ENCODE peak calls at places on chromosomes 3 and 15, in ten cellular contexts. One of them, this sample, is unnamed.
A peak's percentile ranks its signal among the peaks of the same experiment; 100 is the strongest.

GRCh38 chr3:169641167-169641566 is 22.3 kb downstream of the MECOM start:
- DNase-seq in activated CD4-positive, alpha-beta T cell treated with anti-CD3 and anti-CD28 coated beads, Interleukin-2, amount 50 U/mL, for 48 hours: no peak
- DNase-seq in activated CD4-positive, CD25-positive, alpha-beta regulatory T cell: no peak
- DNase-seq in mucosa of gallbladder: no peak
- DNase-seq in fibroblast of the aortic adventitia: no peak
- DNase-seq in endothelial cell of umbilical vein: no peak
- DNase-seq in NCI-H1417: no peak
- DNase-seq in thoracic aorta: no peak
- DNase-seq in posterior vena cava: no peak
- DNase-seq in iPS DF 6.9: no peak
- DNase-seq in this sample: no peak

GRCh38 chr3:49157289-49157688 is 8.8 kb downstream of the CCDC71 start:
- DNase-seq in iPS DF 6.9: no peak
- DNase-seq in NCI-H1417: no peak
- DNase-seq in posterior vena cava: no peak
- DNase-seq in activated CD4-positive, alpha-beta T cell treated with anti-CD3 and anti-CD28 coated beads, Interleukin-2, amount 50 U/mL, for 48 hours: no peak
- DNase-seq in thoracic aorta: no peak
- DNase-seq in endothelial cell of umbilical vein: no peak
- DNase-seq in fibroblast of the aortic adventitia: no peak
- DNase-seq in mucosa of gallbladder: no peak
- DNase-seq in activated CD4-positive, CD25-positive, alpha-beta regulatory T cell: no peak
- DNase-seq in this sample: no peak

GRCh38 chr15:39597751-39598185 is 16.9 kb downstream of the THBS1 start:
- DNase-seq in endothelial cell of umbilical vein: peak; percentile 99
- DNase-seq in posterior vena cava: peak; percentile 61
- DNase-seq in thoracic aorta: no peak
- DNase-seq in activated CD4-positive, alpha-beta T cell treated with anti-CD3 and anti-CD28 coated beads, Interleukin-2, amount 50 U/mL, for 48 hours: no peak
- DNase-seq in mucosa of gallbladder: no peak
- DNase-seq in NCI-H1417: no peak
- DNase-seq in iPS DF 6.9: no peak
- DNase-seq in fibroblast of the aortic adventitia: no peak
- DNase-seq in activated CD4-positive, CD25-positive, alpha-beta regulatory T cell: no peak
- DNase-seq in this sample: no peak

GRCh38 chr3:12437861-12438260 is 46.4 kb upstream of the TSEN2 start:
- DNase-seq in iPS DF 6.9: no peak
- DNase-seq in mucosa of gallbladder: no peak
- DNase-seq in fibroblast of the aortic adventitia: no peak
- DNase-seq in activated CD4-positive, alpha-beta T cell treated with anti-CD3 and anti-CD28 coated beads, Interleukin-2, amount 50 U/mL, for 48 hours: no peak
- DNase-seq in thoracic aorta: no peak
- DNase-seq in activated CD4-positive, CD25-positive, alpha-beta regulatory T cell: no peak
- DNase-seq in endothelial cell of umbilical vein: no peak
- DNase-seq in posterior vena cava: peak; percentile 38
- DNase-seq in NCI-H1417: no peak
- DNase-seq in this sample: no peak

GRCh38 chr3:150059241-150059640 is 88.5 kb upstream of the PFN2 start:
- DNase-seq in endothelial cell of umbilical vein: no peak
- DNase-seq in activated CD4-positive, alpha-beta T cell treated with anti-CD3 and anti-CD28 coated beads, Interleukin-2, amount 50 U/mL, for 48 hours: no peak
- DNase-seq in fibroblast of the aortic adventitia: no peak
- DNase-seq in posterior vena cava: no peak
- DNase-seq in NCI-H1417: no peak
- DNase-seq in iPS DF 6.9: no peak
- DNase-seq in thoracic aorta: no peak
- DNase-seq in activated CD4-positive, CD25-positive, alpha-beta regulatory T cell: no peak
- DNase-seq in mucosa of gallbladder: no peak
- DNase-seq in this sample: no peak

GRCh38 chr15:77546870-77547269 is 85.8 kb downstream of the LINGO1 start:
- DNase-seq in iPS DF 6.9: no peak
- DNase-seq in thoracic aorta: no peak
- DNase-seq in fibroblast of the aortic adventitia: no peak
- DNase-seq in activated CD4-positive, CD25-positive, alpha-beta regulatory T cell: no peak
- DNase-seq in mucosa of gallbladder: no peak
- DNase-seq in endothelial cell of umbilical vein: no peak
- DNase-seq in posterior vena cava: no peak
- DNase-seq in NCI-H1417: no peak
- DNase-seq in activated CD4-positive, alpha-beta T cell treated with anti-CD3 and anti-CD28 coated beads, Interleukin-2, amount 50 U/mL, for 48 hours: no peak
- DNase-seq in this sample: no peak

GRCh38 chr15:79602731-79603130 is 170.6 kb downstream of the MINAR1 start:
- DNase-seq in endothelial cell of umbilical vein: no peak
- DNase-seq in posterior vena cava: no peak
- DNase-seq in iPS DF 6.9: no peak
- DNase-seq in NCI-H1417: no peak
- DNase-seq in activated CD4-positive, alpha-beta T cell treated with anti-CD3 and anti-CD28 coated beads, Interleukin-2, amount 50 U/mL, for 48 hours: no peak
- DNase-seq in thoracic aorta: no peak
- DNase-seq in fibroblast of the aortic adventitia: no peak
- DNase-seq in activated CD4-positive, CD25-positive, alpha-beta regulatory T cell: no peak
- DNase-seq in mucosa of gallbladder: no peak
- DNase-seq in this sample: no peak

GRCh38 chr15:56251315-56252091 is 7.8 kb upstream of the RFX7 start:
- DNase-seq in mucosa of gallbladder: no peak
- DNase-seq in activated CD4-positive, alpha-beta T cell treated with anti-CD3 and anti-CD28 coated beads, Interleukin-2, amount 50 U/mL, for 48 hours: no peak
- DNase-seq in activated CD4-positive, CD25-positive, alpha-beta regulatory T cell: no peak
- DNase-seq in NCI-H1417: no peak
- DNase-seq in posterior vena cava: no peak
- DNase-seq in fibroblast of the aortic adventitia: no peak
- DNase-seq in iPS DF 6.9: no peak
- DNase-seq in thoracic aorta: no peak
- DNase-seq in endothelial cell of umbilical vein: no peak
- DNase-seq in this sample: no peak

GRCh38 chr3:193080821-193081220 is 160.2 kb upstream of the PLAAT1 start:
- DNase-seq in posterior vena cava: no peak
- DNase-seq in NCI-H1417: no peak
- DNase-seq in mucosa of gallbladder: no peak
- DNase-seq in activated CD4-positive, alpha-beta T cell treated with anti-CD3 and anti-CD28 coated beads, Interleukin-2, amount 50 U/mL, for 48 hours: no peak
- DNase-seq in activated CD4-positive, CD25-positive, alpha-beta regulatory T cell: no peak
- DNase-seq in fibroblast of the aortic adventitia: no peak
- DNase-seq in endothelial cell of umbilical vein: no peak
- DNase-seq in thoracic aorta: no peak
- DNase-seq in iPS DF 6.9: no peak
- DNase-seq in this sample: no peak

GRCh38 chr15:70259030-70259424 is 161.3 kb upstream of the TLE3 start:
- DNase-seq in NCI-H1417: no peak
- DNase-seq in posterior vena cava: peak; percentile 86
- DNase-seq in fibroblast of the aortic adventitia: peak; percentile 31
- DNase-seq in thoracic aorta: no peak
- DNase-seq in iPS DF 6.9: no peak
- DNase-seq in endothelial cell of umbilical vein: peak; percentile 49
- DNase-seq in activated CD4-positive, CD25-positive, alpha-beta regulatory T cell: no peak
- DNase-seq in activated CD4-positive, alpha-beta T cell treated with anti-CD3 and anti-CD28 coated beads, Interleukin-2, amount 50 U/mL, for 48 hours: peak; percentile 29
- DNase-seq in mucosa of gallbladder: peak; percentile 78
- DNase-seq in this sample: peak; percentile 93

GRCh38 chr3:5010140-5010539 is 30.9 kb downstream of the BHLHE40 start:
- DNase-seq in activated CD4-positive, alpha-beta T cell treated with anti-CD3 and anti-CD28 coated beads, Interleukin-2, amount 50 U/mL, for 48 hours: no peak
- DNase-seq in mucosa of gallbladder: no peak
- DNase-seq in endothelial cell of umbilical vein: no peak
- DNase-seq in iPS DF 6.9: no peak
- DNase-seq in activated CD4-positive, CD25-positive, alpha-beta regulatory T cell: no peak
- DNase-seq in fibroblast of the aortic adventitia: no peak
- DNase-seq in thoracic aorta: no peak
- DNase-seq in posterior vena cava: no peak
- DNase-seq in NCI-H1417: no peak
- DNase-seq in this sample: no peak